ENCODE peak calls at places on chromosomes 12 and 14, in four cellular contexts. L is fibroblast of the aortic adventitia; Y is fibroblast of lung; B is CD8-positive, alpha-beta T cell. N is an unnamed sample.

GRCh38 chr12:124332068-124332672 is 37.3 kb downstream of the RFLNA start:
- DNase-seq in L (no peak), B (no peak), Y (no peak), N (no peak)

GRCh38 chr12:52213541-52214420 is 19.3 kb upstream of the KRT7 start:
- DNase-seq in B (peak; percentile 55), L (peak; percentile 76), Y (peak; percentile 78), N (peak; percentile 79)

GRCh38 chr12:85782711-85783110 is 53.5 kb downstream of the RASSF9 start:
- DNase-seq in L (no peak), Y (no peak), B (no peak), N (no peak)

GRCh38 chr12:49615725-49616124 is 7.6 kb upstream of the PRPF40B start:
- DNase-seq in L (peak; percentile 42), B (no peak), Y (peak; percentile 31), N (peak; percentile 46)

GRCh38 chr14:56176530-56176929 is 58.3 kb downstream of the PELI2 start:
- DNase-seq in B (no peak), L (no peak), Y (no peak), N (no peak)

GRCh38 chr12:113899844-113900471 is 66.2 kb downstream of the RBM19 start:
- DNase-seq in L (no peak), B (no peak), Y (no peak), N (no peak)

GRCh38 chr14:58171090-58171489 is 19.1 kb upstream of the ARMH4 start:
- DNase-seq in L (peak; percentile 71), B (no peak), Y (peak; percentile 79), N (peak; percentile 85)

GRCh38 chr14:100810861-100811461 is 15.0 kb upstream of the MEG3 start:
- DNase-seq in Y (no peak), B (no peak), L (no peak), N (no peak)

GRCh38 chr12:131908082-131908715 is 13.8 kb downstream of the ULK1 start:
- DNase-seq in Y (no peak), B (no peak), L (no peak), N (no peak)

GRCh38 chr12:114841557-114842251 is 157.7 kb upstream of the TBX3 start:
- DNase-seq in B (no peak), Y (no peak), L (no peak), N (no peak)

GRCh38 chr12:129049917-129050316 is 196.6 kb downstream of the GLT1D1 start:
- DNase-seq in L (no peak), B (no peak), Y (no peak), N (no peak)

GRCh38 chr12:109737631-109738030 is 24.0 kb downstream of the FAM222A start:
- DNase-seq in Y (no peak), L (no peak), B (no peak), N (no peak)

GRCh38 chr14:92513966-92514843 is 624 bp downstream of the RIN3 start:
- DNase-seq in B (peak; percentile 75), L (peak; percentile 37), Y (peak; percentile 52), N (peak; percentile 37)
- H3K4me3 ChIP-seq in B (peak overlapping the region; percentile 86), L (peak overlapping the region; percentile 76), Y (peak overlapping the region; percentile 80), N (peak overlapping the region; percentile 70)

DNA sequence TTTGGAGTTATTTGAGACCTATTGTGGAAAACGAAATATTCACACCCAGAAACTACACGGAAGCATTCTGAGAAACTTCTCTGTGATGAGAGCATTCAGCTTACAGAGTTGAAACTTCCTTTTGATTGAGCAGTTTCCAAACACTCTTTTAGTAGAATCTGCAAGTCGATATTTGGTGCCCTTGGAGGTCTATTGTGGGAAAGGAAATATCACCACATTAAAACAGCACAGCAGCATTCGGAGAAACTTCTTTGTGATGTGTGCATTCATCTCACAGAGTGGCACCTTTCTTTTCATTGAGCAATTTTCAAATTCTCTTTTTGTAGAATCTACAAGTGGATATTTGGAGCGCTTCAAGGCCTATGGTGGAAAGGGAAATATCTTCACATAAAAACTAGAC is 595.7 kb upstream of the ALG10B start:
- DNase-seq in L (no peak), B (no peak), Y (no peak), N (no peak)
- H3K4me3 ChIP-seq in L (no peak overlapping the region), B (no peak overlapping the region), Y (no peak overlapping the region), N (no peak overlapping the region)

DNA sequence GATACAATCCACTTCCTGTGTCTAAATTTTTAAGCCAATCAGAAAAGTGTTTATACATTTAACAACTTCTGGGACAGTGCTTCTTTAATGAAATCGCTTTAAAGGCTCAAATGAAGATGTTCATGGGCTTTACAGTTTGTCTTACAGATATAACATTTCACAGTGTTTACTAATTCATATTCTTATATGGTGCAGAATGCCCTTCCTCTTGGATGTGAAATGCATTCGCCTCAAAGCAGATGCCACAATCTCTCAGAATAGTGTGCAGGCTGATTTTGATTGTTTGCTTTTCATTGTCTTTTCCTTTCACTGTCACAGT is 200.1 kb upstream of the FOXN3 start:
- DNase-seq in B (no peak), L (peak; percentile 2), Y (no peak), N (no peak)
- H3K4me3 ChIP-seq in B (peak overlapping the region; percentile 64), L (peak overlapping the region; percentile 72), Y (peak overlapping the region; percentile 62), N (no peak overlapping the region)

DNA sequence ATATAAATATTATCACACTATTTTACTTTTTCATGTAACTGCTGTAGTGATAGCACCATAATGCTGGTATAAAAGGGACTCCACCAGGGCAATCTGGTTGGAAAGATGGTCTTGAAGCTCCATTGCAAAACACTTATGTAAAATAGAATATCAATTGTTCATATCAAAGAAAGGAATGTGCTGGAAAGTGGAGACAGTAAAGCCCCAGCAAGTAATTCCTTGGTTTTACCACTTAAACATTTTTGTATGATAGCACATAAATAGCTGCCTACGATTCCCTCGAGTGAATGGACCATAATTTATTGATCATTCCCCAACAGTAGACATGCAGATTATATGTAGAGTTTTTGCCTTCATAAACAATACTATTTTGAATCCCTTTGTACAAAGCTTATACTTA is 275.5 kb downstream of the PAWR start:
- DNase-seq in B (no peak), L (no peak), Y (no peak), N (no peak)
- H3K4me3 ChIP-seq in B (no peak overlapping the region), L (no peak overlapping the region), Y (no peak overlapping the region), N (no peak overlapping the region)

GRCh38 chr12:57869919-57870318 is 23.4 kb upstream of the CTDSP2 start:
- DNase-seq in L (no peak), B (no peak), Y (no peak), N (no peak)

GRCh38 chr12:57872362-57872761 is 25.8 kb upstream of the CTDSP2 start:
- DNase-seq in B (no peak), L (no peak), Y (no peak), N (no peak)

GRCh38 chr12:57866308-57867019 is 19.9 kb upstream of the CTDSP2 start:
- DNase-seq in B (no peak), Y (no peak), L (no peak), N (no peak)

GRCh38 chr12:57868211-57868610 is 21.7 kb upstream of the CTDSP2 start:
- DNase-seq in B (no peak), Y (no peak), L (peak; percentile 63), N (peak; percentile 87)

DNA sequence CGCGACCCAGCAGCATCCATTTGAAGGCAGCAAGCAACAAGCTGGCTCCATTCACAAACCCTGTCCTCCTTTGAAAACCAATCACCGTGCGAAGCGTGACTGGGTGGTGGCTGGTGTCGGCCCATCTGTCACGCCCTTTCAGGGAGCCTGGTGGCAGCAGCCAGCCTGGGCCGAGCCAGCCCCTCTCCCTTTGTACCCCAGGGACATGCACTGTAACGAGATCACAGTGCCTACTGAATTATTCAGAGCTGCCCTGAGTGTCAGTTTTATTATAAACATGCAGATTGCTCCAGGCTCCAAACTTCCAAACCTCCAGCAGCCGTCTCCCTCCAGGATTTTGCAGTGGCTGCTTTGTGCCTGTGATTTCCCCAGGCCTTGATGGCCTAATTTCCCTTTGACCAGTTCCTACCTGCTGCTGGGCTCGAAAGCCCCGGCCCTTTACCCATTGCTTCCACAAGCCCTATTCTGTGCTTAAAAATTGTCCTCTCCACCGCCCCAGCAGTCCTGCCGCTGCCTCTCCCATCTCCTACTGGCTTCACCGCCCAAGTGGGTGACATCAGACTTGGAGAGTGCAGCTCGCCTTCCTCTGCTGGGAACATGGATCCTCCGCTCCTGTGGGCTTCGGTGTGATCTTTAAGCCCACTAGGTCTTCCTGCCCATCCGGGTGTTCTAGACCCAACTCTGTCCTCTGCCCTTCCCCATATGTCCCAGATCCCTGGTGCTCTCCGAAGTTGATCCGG is 22.5 kb upstream of the CTDSP2 start:
- DNase-seq in L (no peak), B (no peak), Y (no peak), N (peak; percentile 55)
- H3K4me3 ChIP-seq in L (no peak overlapping the region), B (no peak overlapping the region), Y (no peak overlapping the region), N (no peak overlapping the region)

GRCh38 chr14:54599932-54600331 is 33.0 kb downstream of the SAMD4A start:
- DNase-seq in L (no peak), B (no peak), Y (no peak), N (no peak)
- H3K4me3 ChIP-seq in L (no peak overlapping the region), B (no peak overlapping the region), Y (no peak overlapping the region), N (no peak overlapping the region)

GRCh38 chr12:112894128-112894527 is 12.6 kb upstream of the OAS1 start:
- DNase-seq in B (no peak), Y (no peak), L (no peak), N (no peak)
- H3K4me3 ChIP-seq in B (no peak overlapping the region), Y (no peak overlapping the region), L (no peak overlapping the region), N (no peak overlapping the region)